ENCODE peak calls at places on chromosomes 2 and 18, in seven cellular contexts. One of them, this sample, is unnamed.

GRCh38 chr18:62881509-62882016 is 166.2 kb downstream of the PHLPP1 start:
- DNase-seq in IMR-90: peak; percentile 95
- DNase-seq in H9: no peak
- DNase-seq in mesenchymal stem cell: peak; percentile 84
- DNase-seq in trophoblast cell: no peak
- DNase-seq in H1: no peak
- DNase-seq in neuronal stem cell: no peak
- DNase-seq in this sample: peak; percentile 71

GRCh38 chr2:61340242-61340641 is 130.6 kb downstream of the USP34 start:
- DNase-seq in IMR-90: peak; percentile 91
- DNase-seq in H9: no peak
- DNase-seq in mesenchymal stem cell: peak; percentile 82
- DNase-seq in trophoblast cell: no peak
- DNase-seq in H1: no peak
- DNase-seq in neuronal stem cell: no peak
- DNase-seq in this sample: no peak

GRCh38 chr18:62629031-62629430 is 86.3 kb upstream of the PHLPP1 start:
- DNase-seq in IMR-90: no peak
- DNase-seq in H9: no peak
- DNase-seq in mesenchymal stem cell: no peak
- DNase-seq in trophoblast cell: no peak
- DNase-seq in H1: no peak
- DNase-seq in neuronal stem cell: no peak
- DNase-seq in this sample: no peak

GRCh38 chr18:13186687-13187086 is 31.9 kb upstream of the LDLRAD4 start:
- DNase-seq in IMR-90: no peak
- DNase-seq in H9: no peak
- DNase-seq in mesenchymal stem cell: no peak
- DNase-seq in trophoblast cell: no peak
- DNase-seq in H1: no peak
- DNase-seq in neuronal stem cell: no peak
- DNase-seq in this sample: no peak

GRCh38 chr18:13813271-13813849 is 10.6 kb upstream of the MC5R start:
- DNase-seq in IMR-90: peak; percentile 51
- DNase-seq in H9: peak; percentile 63
- DNase-seq in mesenchymal stem cell: peak; percentile 43
- DNase-seq in trophoblast cell: peak; percentile 52
- DNase-seq in H1: no peak
- DNase-seq in neuronal stem cell: peak; percentile 65
- DNase-seq in this sample: peak; percentile 76

GRCh38 chr2:3639015-3639630 is 18.9 kb upstream of the ALLC start:
- DNase-seq in IMR-90: no peak
- DNase-seq in H9: no peak
- DNase-seq in mesenchymal stem cell: no peak
- DNase-seq in trophoblast cell: no peak
- DNase-seq in H1: no peak
- DNase-seq in neuronal stem cell: no peak
- DNase-seq in this sample: no peak

GRCh38 chr2:96665083-96665569 is 22.6 kb downstream of the FER1L5 start:
- DNase-seq in IMR-90: peak; percentile 99
- DNase-seq in H9: no peak
- DNase-seq in mesenchymal stem cell: peak; percentile 98
- DNase-seq in trophoblast cell: peak; percentile 82
- DNase-seq in H1: no peak
- DNase-seq in neuronal stem cell: no peak
- DNase-seq in this sample: peak; percentile 41

GRCh38 chr2:44087714-44088092 is 81.0 kb upstream of the PPM1B start:
- DNase-seq in IMR-90: no peak
- DNase-seq in H9: no peak
- DNase-seq in mesenchymal stem cell: peak; percentile 21
- DNase-seq in trophoblast cell: no peak
- DNase-seq in H1: no peak
- DNase-seq in neuronal stem cell: no peak
- DNase-seq in this sample: peak; percentile 38

GRCh38 chr2:84701880-84702279 is 179.0 kb downstream of the TRABD2A start:
- DNase-seq in IMR-90: peak; percentile 96
- DNase-seq in H9: no peak
- DNase-seq in mesenchymal stem cell: peak; percentile 14
- DNase-seq in trophoblast cell: no peak
- DNase-seq in H1: no peak
- DNase-seq in neuronal stem cell: no peak
- DNase-seq in this sample: no peak

GRCh38 chr2:173547493-173547892 is 192.8 kb downstream of the CDCA7 start:
- DNase-seq in IMR-90: no peak
- DNase-seq in H9: no peak
- DNase-seq in mesenchymal stem cell: no peak
- DNase-seq in trophoblast cell: no peak
- DNase-seq in H1: no peak
- DNase-seq in neuronal stem cell: no peak
- DNase-seq in this sample: no peak

GRCh38 chr2:179837408-179837807 is 24.0 kb downstream of the ZNF385B start:
- DNase-seq in IMR-90: peak; percentile 46
- DNase-seq in H9: no peak
- DNase-seq in mesenchymal stem cell: peak; percentile 64
- DNase-seq in trophoblast cell: no peak
- DNase-seq in H1: no peak
- DNase-seq in neuronal stem cell: no peak
- DNase-seq in this sample: peak; percentile 74

GRCh38 chr2:33370886-33371285 is 105.6 kb upstream of the RASGRP3 start:
- DNase-seq in IMR-90: no peak
- DNase-seq in H9: no peak
- DNase-seq in mesenchymal stem cell: no peak
- DNase-seq in trophoblast cell: no peak
- DNase-seq in H1: no peak
- DNase-seq in neuronal stem cell: no peak
- DNase-seq in this sample: no peak

GRCh38 chr18:54946149-54946581 is 13.1 kb downstream of the CCDC68 start:
- DNase-seq in IMR-90: peak; percentile 33
- DNase-seq in H9: no peak
- DNase-seq in mesenchymal stem cell: peak; percentile 56
- DNase-seq in trophoblast cell: peak; percentile 36
- DNase-seq in H1: no peak
- DNase-seq in neuronal stem cell: no peak
- DNase-seq in this sample: no peak

GRCh38 chr2:32860385-32860784 is 86.4 kb upstream of the LTBP1 start:
- DNase-seq in IMR-90: no peak
- DNase-seq in H9: no peak
- DNase-seq in mesenchymal stem cell: no peak
- DNase-seq in trophoblast cell: no peak
- DNase-seq in H1: no peak
- DNase-seq in neuronal stem cell: no peak
- DNase-seq in this sample: no peak

GRCh38 chr2:54483426-54483825 is 27.3 kb downstream of the SPTBN1 start:
- DNase-seq in IMR-90: no peak
- DNase-seq in H9: no peak
- DNase-seq in mesenchymal stem cell: peak; percentile 84
- DNase-seq in trophoblast cell: no peak
- DNase-seq in H1: no peak
- DNase-seq in neuronal stem cell: no peak
- DNase-seq in this sample: peak; percentile 80

DNA sequence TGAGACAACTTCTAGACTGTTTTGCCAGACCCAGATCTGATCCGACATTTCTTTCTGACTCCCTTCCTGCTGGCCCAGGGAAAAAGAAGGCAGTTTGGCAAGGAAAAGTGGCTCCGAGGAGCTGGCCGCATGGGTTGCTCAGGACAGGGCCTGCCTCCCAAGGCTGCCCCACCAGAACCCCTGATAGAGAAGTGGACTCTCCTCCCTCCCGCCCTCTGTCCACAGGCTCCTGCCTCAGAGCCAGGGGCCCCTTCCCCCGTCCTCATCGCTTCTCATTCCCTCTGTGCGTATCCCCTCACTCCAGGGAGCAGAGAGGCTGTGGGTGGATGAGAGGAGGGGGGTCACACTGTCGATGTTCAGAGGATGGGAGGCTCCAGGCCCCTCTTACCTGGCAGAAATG is 110.2 kb downstream of the TNS1 start:
- DNase-seq in IMR-90: no peak
- DNase-seq in H9: no peak
- DNase-seq in mesenchymal stem cell: no peak
- DNase-seq in trophoblast cell: no peak
- DNase-seq in H1: no peak
- DNase-seq in neuronal stem cell: no peak
- DNase-seq in this sample: no peak
- H3K27ac ChIP-seq in IMR-90: no peak overlapping the region
- H3K27ac ChIP-seq in H9: no peak overlapping the region
- H3K27ac ChIP-seq in mesenchymal stem cell: no peak overlapping the region
- H3K27ac ChIP-seq in trophoblast cell: no peak overlapping the region
- H3K27ac ChIP-seq in H1: no peak overlapping the region
- H3K27ac ChIP-seq in neuronal stem cell: no peak overlapping the region
- H3K27ac ChIP-seq in this sample: no peak overlapping the region

DNA sequence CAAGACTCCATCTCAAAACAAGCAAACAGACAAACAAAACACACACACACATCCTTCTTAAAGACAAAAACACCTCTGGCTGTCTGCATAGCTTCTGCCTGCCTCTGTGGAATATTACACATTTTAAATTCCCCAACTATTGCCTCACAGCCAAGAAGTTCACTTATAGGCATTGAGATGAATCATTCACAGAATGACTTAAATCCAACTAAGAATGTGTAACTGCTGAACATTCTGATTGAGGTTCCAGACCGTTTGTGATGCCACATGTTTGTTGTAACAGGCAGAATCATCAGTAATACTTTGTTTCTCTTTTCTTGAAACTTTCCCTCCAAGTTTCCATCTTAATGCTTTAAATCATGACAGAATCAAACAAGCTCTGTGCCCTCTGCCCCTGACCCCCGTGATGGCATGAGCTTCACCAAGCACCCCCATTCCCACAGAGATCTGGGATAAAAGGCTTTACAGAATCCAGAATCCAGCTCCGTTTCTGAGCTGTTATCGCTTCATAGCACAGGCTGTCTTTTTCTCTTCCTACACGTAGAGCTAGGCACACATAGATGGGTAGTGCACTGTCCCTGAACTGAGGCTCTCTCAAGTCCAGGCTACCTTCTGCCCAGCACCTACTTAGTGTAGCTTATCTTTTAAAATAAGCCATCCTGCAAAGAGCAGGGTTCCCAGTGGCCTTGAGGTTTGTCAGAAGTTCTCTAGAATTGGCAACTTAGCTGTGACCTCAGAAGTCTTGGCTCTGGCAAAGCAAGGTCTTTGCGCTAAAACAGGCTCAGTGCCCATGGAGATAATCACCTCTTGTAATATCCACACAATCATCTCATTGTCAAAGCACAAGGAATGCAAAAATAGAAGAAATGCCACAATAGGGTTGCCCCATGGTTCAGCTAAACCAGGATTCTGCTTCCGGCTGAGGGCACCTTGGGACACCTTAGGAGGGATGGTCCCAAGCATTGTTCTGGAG is 32.9 kb downstream of the EPAS1 start:
- DNase-seq in IMR-90: peak; percentile 95
- DNase-seq in H9: no peak
- DNase-seq in mesenchymal stem cell: peak; percentile 95
- DNase-seq in trophoblast cell: peak; percentile 86
- DNase-seq in H1: no peak
- DNase-seq in neuronal stem cell: no peak
- DNase-seq in this sample: no peak
- H2AK5ac ChIP-seq in IMR-90: peak overlapping the region; percentile 84
- H2AK5ac ChIP-seq in H9: no peak overlapping the region
- H2AK5ac ChIP-seq in mesenchymal stem cell: peak overlapping the region; percentile 81
- H2AK5ac ChIP-seq in trophoblast cell: no peak overlapping the region
- H2AK5ac ChIP-seq in H1: no peak overlapping the region
- H2AK5ac ChIP-seq in neuronal stem cell: no peak overlapping the region
- H2AK5ac ChIP-seq in this sample: no peak overlapping the region

GRCh38 chr2:27381577-27382181 is 1.1 kb upstream of the ZNF513 start:
- DNase-seq in IMR-90: no peak
- DNase-seq in H9: no peak
- DNase-seq in mesenchymal stem cell: no peak
- DNase-seq in trophoblast cell: no peak
- DNase-seq in H1: no peak
- DNase-seq in neuronal stem cell: no peak
- DNase-seq in this sample: no peak
- H3K23ac ChIP-seq in IMR-90: no peak overlapping the region
- H3K23ac ChIP-seq in H9: no peak overlapping the region
- H3K23ac ChIP-seq in mesenchymal stem cell: no peak overlapping the region
- H3K23ac ChIP-seq in trophoblast cell: no peak overlapping the region
- H3K23ac ChIP-seq in H1: no peak overlapping the region
- H3K23ac ChIP-seq in neuronal stem cell: peak overlapping the region; percentile 43
- H3K23ac ChIP-seq in this sample: no peak overlapping the region

GRCh38 chr2:155622443-155622842 is 710.1 kb downstream of the NR4A2 start:
- DNase-seq in IMR-90: no peak
- DNase-seq in H9: no peak
- DNase-seq in mesenchymal stem cell: no peak
- DNase-seq in trophoblast cell: no peak
- DNase-seq in H1: no peak
- DNase-seq in neuronal stem cell: no peak
- DNase-seq in this sample: no peak
- H3K27ac ChIP-seq in IMR-90: no peak overlapping the region
- H3K27ac ChIP-seq in H9: no peak overlapping the region
- H3K27ac ChIP-seq in mesenchymal stem cell: no peak overlapping the region
- H3K27ac ChIP-seq in trophoblast cell: no peak overlapping the region
- H3K27ac ChIP-seq in H1: no peak overlapping the region
- H3K27ac ChIP-seq in neuronal stem cell: no peak overlapping the region
- H3K27ac ChIP-seq in this sample: no peak overlapping the region

DNA sequence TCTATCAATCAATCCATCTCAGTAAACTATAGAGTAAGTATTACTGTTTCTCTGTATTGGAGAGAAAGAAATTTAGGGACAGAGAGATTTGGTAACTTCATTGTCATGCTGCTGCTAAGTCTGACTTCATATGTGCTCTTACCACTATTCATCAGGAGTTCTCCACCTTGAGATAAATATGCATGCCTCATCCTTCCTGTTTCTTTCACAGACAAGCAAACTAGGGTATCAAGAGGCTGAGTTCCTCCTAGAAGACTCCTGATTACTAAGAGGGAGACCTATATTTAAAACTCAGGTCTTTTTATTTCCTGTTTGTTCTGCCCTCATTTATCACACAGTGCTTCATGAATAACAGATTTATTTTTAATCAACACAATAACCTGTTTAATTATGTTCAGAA is 34.1 kb downstream of the RIT2 start:
- DNase-seq in IMR-90: no peak
- DNase-seq in H9: no peak
- DNase-seq in mesenchymal stem cell: no peak
- DNase-seq in trophoblast cell: no peak
- DNase-seq in H1: no peak
- DNase-seq in neuronal stem cell: no peak
- DNase-seq in this sample: peak; percentile 47
- H2AK5ac ChIP-seq in IMR-90: no peak overlapping the region
- H2AK5ac ChIP-seq in H9: no peak overlapping the region
- H2AK5ac ChIP-seq in mesenchymal stem cell: no peak overlapping the region
- H2AK5ac ChIP-seq in trophoblast cell: no peak overlapping the region
- H2AK5ac ChIP-seq in H1: no peak overlapping the region
- H2AK5ac ChIP-seq in neuronal stem cell: no peak overlapping the region
- H2AK5ac ChIP-seq in this sample: no peak overlapping the region

This sample was measured in mesendoderm.